ENCODE peak calls at places on chromosomes 3 and 15, in nine cellular contexts. P, B, T, L, I, R, W, F and C are unnamed samples.

GRCh38 chr15:40084657-40085056 is 24.0 kb downstream of the BMF start:
- DNase-seq in L (no peak), P (no peak), W (no peak), T (no peak), I (no peak), R (no peak), F (no peak), B (no peak), C (no peak)

GRCh38 chr15:62809106-62809967 is 233.2 kb upstream of the TPM1 start:
- DNase-seq in T (no peak), L (peak; percentile 73), P (no peak), B (no peak), F (peak; percentile 36), I (no peak), W (no peak), R (no peak), C (no peak)

GRCh38 chr15:82040862-82041261 is 5.0 kb downstream of the MEX3B start:
- DNase-seq in F (no peak), I (peak; percentile 44), P (no peak), T (no peak), B (peak; percentile 24), W (no peak), L (no peak), R (no peak), C (peak; percentile 37)

GRCh38 chr3:53650928-53651654 is 156.7 kb downstream of the CACNA1D start:
- DNase-seq in P (no peak), T (no peak), R (no peak), L (no peak), B (no peak), W (no peak), I (no peak), F (no peak), C (no peak)

GRCh38 chr3:171374661-171375285 is 85.4 kb downstream of the TNIK start:
- DNase-seq in W (peak; percentile 47), L (peak; percentile 88), T (no peak), I (no peak), F (peak; percentile 45), R (no peak), P (no peak), B (no peak), C (no peak)

GRCh38 chr15:90419202-90419601 is 31.2 kb downstream of the IQGAP1 start:
- DNase-seq in L (no peak), T (no peak), P (peak; percentile 38), W (no peak), I (no peak), F (no peak), R (no peak), B (no peak), C (no peak)

GRCh38 chr3:134298281-134298680 is 47.6 kb upstream of the RYK start:
- DNase-seq in W (no peak), T (no peak), B (no peak), R (no peak), L (no peak), P (no peak), I (no peak), F (no peak), C (no peak)

GRCh38 chr3:71554649-71555048 is 28.9 kb downstream of the FOXP1 start:
- DNase-seq in B (no peak), W (no peak), T (no peak), I (no peak), F (no peak), R (no peak), L (no peak), P (no peak), C (no peak)

GRCh38 chr3:186775999-186776398 is 7.4 kb upstream of the EIF4A2 start:
- DNase-seq in F (no peak), T (no peak), P (no peak), I (no peak), R (no peak), B (no peak), W (no peak), L (no peak), C (no peak)

GRCh38 chr3:117139681-117140080 is 430.1 kb downstream of the TUSC7 start:
- DNase-seq in F (no peak), B (no peak), I (no peak), P (no peak), R (no peak), L (no peak), W (no peak), T (no peak), C (no peak)

GRCh38 chr3:151770941-151771340 is 37.2 kb downstream of the AADACL2 start:
- DNase-seq in R (no peak), F (no peak), T (no peak), B (no peak), L (no peak), I (no peak), P (no peak), W (no peak), C (no peak)

GRCh38 chr3:122233109-122233952 is 49.9 kb downstream of the CASR start:
- DNase-seq in B (no peak), T (peak; percentile 3), R (no peak), P (peak; percentile 64), I (no peak), W (no peak), F (no peak), L (no peak), C (peak; percentile 59)